ENCODE peak calls at places on chromosome 18, in five cellular contexts. G, I, Z, F and D are unnamed samples.

GRCh38 chr18:37783771-37784170 is 218.2 kb upstream of the CELF4 start:
- DNase-seq in G (peak; percentile 8), I (no peak), Z (no peak), F (no peak), D (no peak)

GRCh38 chr18:79690586-79691482 is 11.2 kb downstream of the CTDP1 start:
- DNase-seq in G (no peak), I (no peak), Z (no peak), F (no peak), D (no peak)

GRCh38 chr18:3313685-3314084 is 51.8 kb downstream of the MYL12B start:
- DNase-seq in G (no peak), I (no peak), Z (no peak), F (no peak), D (no peak)

GRCh38 chr18:3885209-3885792 is 435.3 kb downstream of the TGIF1 start:
- DNase-seq in G (no peak), I (no peak), Z (no peak), F (no peak), D (no peak)

GRCh38 chr18:78150590-78150989 is 829.0 kb upstream of the SALL3 start:
- DNase-seq in G (no peak), I (no peak), Z (no peak), F (no peak), D (no peak)

GRCh38 chr18:35904389-35905037 is 68.0 kb upstream of the RMP24 start:
- DNase-seq in G (no peak), I (no peak), Z (no peak), F (no peak), D (no peak)

GRCh38 chr18:74784791-74785190 is 187.1 kb downstream of the ZNF407 start:
- DNase-seq in G (no peak), I (no peak), Z (no peak), F (no peak), D (no peak)

GRCh38 chr18:39748727-39749126 is 2183.1 kb upstream of the CELF4 start:
- DNase-seq in G (no peak), I (no peak), Z (no peak), F (no peak), D (no peak)

GRCh38 chr18:9482790-9483189 is 7.5 kb downstream of the RALBP1 start:
- DNase-seq in G (no peak), I (no peak), Z (no peak), F (no peak), D (no peak)

GRCh38 chr18:10035306-10035991 is 121.6 kb downstream of the VAPA start:
- DNase-seq in G (no peak), I (no peak), Z (no peak), F (no peak), D (no peak)

GRCh38 chr18:48720655-48721025 is 181.8 kb downstream of the CTIF start:
- DNase-seq in G (no peak), I (no peak), Z (no peak), F (no peak), D (no peak)

GRCh38 chr18:47251289-47252120 is at the start of gene SKOR2:
- DNase-seq in G (no peak), I (no peak), Z (no peak), F (no peak), D (no peak)

GRCh38 chr18:47594063-47594462 is 336.4 kb downstream of the SMAD2 start:
- DNase-seq in G (peak; percentile 63), I (no peak), Z (no peak), F (no peak), D (no peak)

GRCh38 chr18:2302628-2303516 is 268.4 kb downstream of the METTL4 start:
- DNase-seq in G (no peak), I (no peak), Z (no peak), F (no peak), D (no peak)

GRCh38 chr18:47795448-47795843 is 135.0 kb downstream of the SMAD2 start:
- DNase-seq in G (peak; percentile 8), I (no peak), Z (no peak), F (no peak), D (no peak)

GRCh38 chr18:62183578-62184195 is 3.2 kb downstream of the PIGN start:
- DNase-seq in G (no peak), I (peak; percentile 37), Z (peak; percentile 58), F (peak; percentile 28), D (peak; percentile 10)

GRCh38 chr18:34493566-34494358 is 216.3 kb upstream of the DTNA start:
- DNase-seq in G (peak; percentile 62), I (no peak), Z (no peak), F (no peak), D (no peak)

GRCh38 chr18:69567813-69568488 is 167.3 kb downstream of the DOK6 start:
- DNase-seq in G (no peak), I (no peak), Z (no peak), F (no peak), D (no peak)